ENCODE peak calls at places on chromosomes 1 and 21, in nine cellular contexts. Z is ascending aorta; D is fibroblast of mammary gland; R is M059J; B is MCF 10A; W is choroid plexus epithelial cell; U is EL; H is stimulated activated CD8-positive, alpha-beta memory T cell treated with anti-CD3 and anti-CD28 coated beads, Interleukin-15, amount 100 ng/mL, for 4 hours; K is fibroblast of the aortic adventitia. E is an unnamed sample.

GRCh38 chr21:27026501-27026900 is 59.6 kb upstream of the ADAMTS5 start:
- DNase-seq in Z (no peak), D (no peak), R (peak), B (no peak), W (peak), U (peak), H (no peak), K (no peak), E (no peak)

GRCh38 chr1:117412472-117412871 is 45.2 kb downstream of the MAN1A2 start:
- DNase-seq in Z (no peak), D (no peak), R (no peak), B (no peak), W (no peak), U (no peak), H (no peak), K (no peak), E (no peak)

GRCh38 chr1:22259581-22260282 is 116.8 kb upstream of the WNT4 start:
- DNase-seq in Z (no peak), D (no peak), R (peak), B (no peak), W (peak), U (peak), H (no peak), K (no peak), E (peak)

GRCh38 chr1:176638713-176639112 is 175.7 kb downstream of the PAPPA2 start:
- DNase-seq in Z (no peak), D (no peak), R (no peak), B (no peak), W (no peak), U (no peak), H (no peak), K (no peak), E (no peak)

GRCh38 chr1:221795400-221795799 is 53.5 kb upstream of the DUSP10 start:
- DNase-seq in Z (no peak), D (no peak), R (no peak), B (no peak), W (no peak), U (no peak), H (no peak), K (no peak), E (no peak)

GRCh38 chr1:119767486-119767885 is 1.2 kb downstream of the HMGCS2 start:
- DNase-seq in Z (no peak), D (peak), R (no peak), B (no peak), W (no peak), U (no peak), H (no peak), K (no peak), E (no peak)

GRCh38 chr1:160125761-160126160 is 10.2 kb downstream of the ATP1A2 start:
- DNase-seq in Z (no peak), D (peak), R (peak), B (peak), W (peak), U (peak), H (no peak), K (peak), E (peak)

GRCh38 chr1:245500546-245500945 is 345.8 kb downstream of the KIF26B start:
- DNase-seq in Z (no peak), D (peak), R (peak), B (peak), W (peak), U (peak), H (no peak), K (peak), E (no peak)

GRCh38 chr1:32116531-32116930 is 8.7 kb downstream of the KPNA6 start:
- DNase-seq in Z (no peak), D (no peak), R (no peak), B (no peak), W (peak), U (no peak), H (no peak), K (peak), E (no peak)

GRCh38 chr1:69157046-69157756 is 410.5 kb upstream of the LRRC7 start:
- DNase-seq in Z (no peak), D (no peak), R (no peak), B (no peak), W (no peak), U (no peak), H (no peak), K (no peak), E (no peak)

GRCh38 chr1:160522622-160523345 is at the start of gene SLAMF6:
- DNase-seq in Z (no peak), D (no peak), R (no peak), B (no peak), W (no peak), U (no peak), H (no peak), K (no peak), E (no peak)

GRCh38 chr1:24830680-24831272 is 85.5 kb downstream of the CLIC4 start:
- DNase-seq in Z (no peak), D (peak), R (peak), B (peak), W (peak), U (peak), H (no peak), K (peak), E (no peak)

GRCh38 chr1:55033215-55033614 is 6.1 kb upstream of the PCSK9 start:
- DNase-seq in Z (no peak), D (no peak), R (no peak), B (no peak), W (no peak), U (no peak), H (no peak), K (no peak), E (no peak)

GRCh38 chr1:41758904-41759548 is 159.7 kb downstream of the HIVEP3 start:
- DNase-seq in Z (no peak), D (peak), R (peak), B (peak), W (peak), U (peak), H (no peak), K (peak), E (no peak)

GRCh38 chr1:231885209-231885854 is 258.7 kb downstream of the DISC1 start:
- DNase-seq in Z (no peak), D (no peak), R (peak), B (no peak), W (peak), U (peak), H (no peak), K (peak), E (peak)